ENCODE peak calls at places on chromosomes 16 and 17, in six cellular contexts. W, N, M, L, P and K are unnamed samples.

GRCh38 chr17:2111691-2112090 is 56.8 kb downstream of the HIC1 start:
- DNase-seq in N (peak), L (no peak), M (no peak), W (no peak), P (peak), K (no peak)

GRCh38 chr17:50027639-50028206 is 28.2 kb upstream of the ITGA3 start:
- DNase-seq in M (peak), W (peak), L (peak), N (no peak), P (peak), K (peak)

GRCh38 chr17:57356722-57357391 is 100.5 kb downstream of the MSI2 start:
- DNase-seq in N (no peak), P (peak), M (no peak), L (peak), W (no peak), K (no peak)

GRCh38 chr17:50781167-50781566 is 13.8 kb upstream of the ANKRD40CL start:
- DNase-seq in M (no peak), L (no peak), W (no peak), P (no peak), N (no peak), K (no peak)

GRCh38 chr16:81778861-81779539 is at the start of gene PLCG2:
- DNase-seq in W (peak), M (peak), P (peak), N (peak), L (peak), K (peak)

GRCh38 chr17:34370997-34371395 is 8.0 kb upstream of the CCL1 start:
- DNase-seq in L (no peak), M (no peak), W (no peak), N (peak), P (no peak), K (peak)

GRCh38 chr17:9298135-9298534 is 276.8 kb downstream of the NTN1 start:
- DNase-seq in N (no peak), M (no peak), L (peak), P (no peak), W (no peak), K (no peak)

GRCh38 chr17:48259710-48260291 is 152.2 kb downstream of the SNX11 start:
- DNase-seq in M (peak), W (no peak), N (no peak), P (no peak), L (no peak), K (peak)

GRCh38 chr16:70252355-70252988 is 732 bp upstream of the EXOSC6 start:
- DNase-seq in W (no peak), N (no peak), P (no peak), M (no peak), L (no peak), K (peak)

GRCh38 chr17:8004899-8005298 is 2.5 kb downstream of the GUCY2D start:
- DNase-seq in P (no peak), L (no peak), M (no peak), W (no peak), N (no peak), K (no peak)

GRCh38 chr17:28188841-28189263 is 130.1 kb upstream of the TMEM97 start:
- DNase-seq in N (no peak), M (no peak), L (no peak), W (no peak), P (no peak), K (no peak)

GRCh38 chr17:14201595-14201994 is 35.1 kb downstream of the CDRT15 start:
- DNase-seq in L (peak), W (no peak), N (no peak), M (no peak), P (no peak), K (no peak)

GRCh38 chr16:20918486-20919239 is 18.1 kb downstream of the LYRM1 start:
- DNase-seq in M (peak), N (no peak), W (peak), L (no peak), P (no peak), K (no peak)

GRCh38 chr16:87229230-87230192 is 87.7 kb downstream of the C16orf95 start:
- DNase-seq in N (no peak), P (no peak), M (no peak), L (no peak), W (no peak), K (no peak)

GRCh38 chr17:61174310-61174709 is 225.3 kb upstream of the TBX2 start:
- DNase-seq in M (no peak), N (no peak), L (no peak), W (no peak), P (no peak), K (no peak)

GRCh38 chr16:26987631-26988030 is 79.1 kb upstream of the C16orf82 start:
- DNase-seq in N (no peak), L (peak), P (no peak), W (no peak), M (no peak), K (no peak)

GRCh38 chr16:50474138-50474537 is 74.1 kb upstream of the NKD1 start:
- DNase-seq in M (no peak), P (no peak), N (no peak), L (no peak), W (no peak), K (no peak)

GRCh38 chr17:82344175-82344907 is 10.8 kb upstream of the SECTM1 start:
- DNase-seq in M (no peak), W (no peak), P (no peak), N (no peak), L (no peak), K (no peak)

GRCh38 chr17:58304735-58305486 is 23.7 kb downstream of the TSPOAP1 start:
- DNase-seq in N (no peak), P (peak), W (no peak), L (no peak), M (no peak), K (no peak)

GRCh38 chr17:77694391-77695363 is 263.8 kb upstream of the TNRC6C start:
- DNase-seq in P (no peak), N (no peak), M (no peak), L (no peak), W (no peak), K (no peak)

GRCh38 chr17:11047228-11047627 is 193.8 kb upstream of the SHISA6 start:
- DNase-seq in W (no peak), P (no peak), N (no peak), M (no peak), L (no peak), K (no peak)

GRCh38 chr16:80062361-80063027 is 462.0 kb upstream of the MAF start:
- DNase-seq in L (no peak), W (no peak), P (no peak), N (no peak), M (no peak), K (no peak)

GRCh38 chr17:68238488-68238887 is 9.4 kb upstream of the AMZ2 start:
- DNase-seq in M (no peak), W (no peak), P (no peak), L (no peak), N (no peak), K (peak)

GRCh38 chr17:78879679-78880186 is 23.3 kb downstream of the CEP295NL start:
- DNase-seq in P (no peak), N (no peak), W (peak), M (peak), L (peak), K (no peak)

GRCh38 chr17:13076905-13077304 is 59.1 kb upstream of the ELAC2 start:
- DNase-seq in P (no peak), L (no peak), M (no peak), N (no peak), W (no peak), K (no peak)

GRCh38 chr17:33967608-33968349 is 287.3 kb upstream of the CCL2 start:
- DNase-seq in M (no peak), L (no peak), W (no peak), P (no peak), N (no peak), K (no peak)

GRCh38 chr17:39531252-39531651 is 70.0 kb downstream of the CDK12 start:
- DNase-seq in P (no peak), W (no peak), M (no peak), L (no peak), N (no peak), K (no peak)

GRCh38 chr17:67026341-67026740 is 18.0 kb upstream of the CACNG1 start:
- DNase-seq in N (no peak), W (no peak), P (no peak), L (no peak), M (no peak), K (no peak)

GRCh38 chr17:63706346-63707102 is 6.6 kb upstream of the LIMD2 start:
- DNase-seq in L (no peak), P (no peak), W (no peak), M (no peak), N (no peak), K (no peak)

GRCh38 chr17:67594115-67594878 is 123.4 kb upstream of the NOL11 start:
- DNase-seq in M (peak), P (no peak), W (no peak), N (no peak), L (no peak), K (peak)

DNA sequence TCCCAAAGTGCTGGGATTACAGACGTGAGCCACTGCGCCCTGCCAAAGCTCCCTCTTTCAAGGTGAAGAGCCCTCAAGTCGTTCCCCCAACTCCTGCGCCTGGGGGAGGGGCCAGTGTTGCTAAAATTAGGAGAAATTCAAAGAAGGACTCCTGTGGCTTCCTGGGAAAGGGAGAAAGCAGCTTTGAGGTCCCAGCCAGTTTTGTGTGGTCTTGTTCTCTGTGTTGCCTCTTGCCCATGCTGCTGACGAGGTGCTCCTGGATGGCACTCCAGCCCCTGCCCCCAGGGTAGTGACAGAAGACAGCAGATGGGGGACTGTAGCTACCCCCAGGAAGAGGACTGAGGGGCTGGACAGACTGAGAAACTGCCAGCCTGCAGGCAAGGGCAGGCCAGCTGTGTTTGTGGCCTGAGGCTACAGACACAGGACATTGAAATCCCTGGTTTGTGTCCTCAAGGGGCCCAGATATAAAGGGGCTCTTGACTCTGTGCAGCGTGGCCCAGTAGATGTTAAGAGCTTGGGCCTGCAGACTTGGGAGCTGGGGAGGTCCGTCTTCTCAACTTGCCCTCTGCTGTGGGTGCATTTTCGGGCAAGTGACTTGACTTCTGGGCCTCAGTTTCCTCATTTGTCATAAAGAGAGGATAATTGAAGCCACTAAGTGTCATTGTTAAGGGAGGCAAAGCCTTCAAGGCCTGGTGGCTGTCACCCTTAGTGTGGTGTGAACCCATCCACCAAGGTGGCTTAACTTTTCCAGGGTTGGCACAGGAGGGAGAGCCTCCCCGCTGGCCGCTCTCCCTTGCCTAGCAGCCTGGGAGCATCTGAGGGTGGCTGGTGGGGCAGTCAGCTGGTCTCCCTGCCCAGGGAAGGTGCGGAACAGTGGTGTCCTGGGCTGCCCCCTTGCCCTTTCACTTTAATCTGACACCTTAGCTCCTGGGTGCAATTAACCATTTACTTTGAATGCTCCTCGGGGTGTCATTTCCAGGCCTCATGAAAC is 4.1 kb downstream of the UBALD2 start:
- DNase-seq in L (no peak), N (no peak), W (no peak), M (no peak), P (no peak), K (no peak)
- TF ChIP-seq POLR2A in L (no peak), N (no peak), W (no peak), M (no peak), P (no peak), K (no peak)

DNA sequence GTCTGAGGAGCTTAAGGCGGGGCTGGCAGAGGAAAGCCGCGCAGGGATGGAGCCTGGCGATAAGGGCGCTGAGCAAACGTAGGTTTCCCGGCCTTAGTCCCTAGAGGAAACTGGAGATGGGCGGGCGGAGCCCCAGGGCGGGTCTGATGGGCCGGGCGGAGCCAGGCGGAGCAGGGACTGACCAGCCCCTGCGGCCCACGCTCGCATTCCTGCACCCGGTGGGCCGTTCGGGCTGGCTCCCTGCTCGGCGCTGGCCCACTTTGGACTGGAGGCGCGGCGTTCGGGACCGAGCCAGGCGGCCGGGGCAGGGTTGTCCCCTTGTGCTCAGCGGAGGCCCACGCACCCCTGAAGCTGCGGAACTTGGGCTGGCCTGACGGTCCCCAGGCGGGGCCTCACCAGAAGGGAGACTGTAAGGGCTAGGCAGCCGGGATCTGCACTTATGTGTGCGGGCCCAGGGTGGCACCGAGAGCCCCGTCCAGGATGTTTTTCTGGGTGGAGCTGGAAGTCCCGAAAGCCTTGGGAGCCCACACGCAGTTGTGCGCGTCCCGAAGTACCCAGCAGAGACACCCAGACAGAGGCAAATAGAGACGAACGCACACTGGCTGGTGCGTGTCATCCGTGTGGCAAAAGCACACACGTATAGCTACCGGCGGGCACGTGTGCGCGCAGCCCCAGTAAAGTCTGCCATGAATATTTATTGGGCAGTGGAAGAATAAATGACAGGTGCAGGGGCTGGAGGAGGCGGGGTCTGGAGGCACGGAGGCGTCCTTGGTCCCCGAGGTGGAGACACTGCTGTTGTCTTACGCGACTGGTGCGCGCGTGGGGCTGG is 1.4 kb downstream of the PYDC1 start:
- DNase-seq in L (peak), W (peak), M (peak), N (peak), P (peak), K (peak)
- TF ChIP-seq POLR2A in L (no peak), W (no peak), M (peak), N (no peak), P (no peak), K (no peak)

DNA sequence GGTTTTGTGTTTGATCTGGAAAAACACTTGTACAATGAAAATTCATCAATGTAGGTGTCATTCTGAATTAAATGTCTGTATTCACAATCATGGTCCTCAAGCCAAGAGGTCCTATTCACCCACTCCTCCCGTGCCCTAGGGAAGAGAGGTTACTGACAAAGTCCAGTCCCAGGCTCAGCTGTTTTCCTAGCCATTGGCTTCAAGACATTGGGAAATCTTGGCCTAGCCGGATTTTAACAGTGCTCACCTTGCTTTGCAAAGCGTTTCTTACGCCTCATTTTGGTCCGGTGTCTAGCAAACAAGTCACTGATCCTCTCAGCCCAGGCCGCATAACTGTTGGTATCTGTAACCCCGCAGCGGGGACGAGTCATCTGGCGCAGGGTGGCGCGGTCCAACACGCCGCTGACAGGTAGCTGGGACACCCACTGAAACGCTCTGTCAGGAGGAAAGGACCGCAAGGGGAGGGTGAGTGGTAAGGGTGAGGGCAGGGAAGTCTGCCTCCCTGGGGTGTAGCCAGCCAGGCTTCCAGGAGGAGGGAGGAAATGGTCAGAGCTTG is 16.7 kb downstream of the MMP28 start:
- DNase-seq in N (no peak), P (no peak), M (no peak), L (no peak), W (no peak), K (no peak)
- TF ChIP-seq POLR2A in N (no peak), P (no peak), M (no peak), L (no peak), W (no peak), K (no peak)

GRCh38 chr16:30997887-30998711 is 12.3 kb downstream of the STX1B start:
- DNase-seq in M (no peak), L (no peak), N (no peak), W (peak), P (no peak), K (no peak)

GRCh38 chr16:30998852-30999761 is 11.3 kb downstream of the STX1B start:
- DNase-seq in M (no peak), W (no peak), N (no peak), P (no peak), L (no peak), K (peak)

GRCh38 chr16:30996324-30996999 is 11.5 kb downstream of the HSD3B7 start:
- DNase-seq in M (no peak), P (no peak), W (peak), N (no peak), L (peak), K (no peak)

GRCh38 chr16:30995927-30996323 is 10.9 kb downstream of the HSD3B7 start:
- DNase-seq in P (no peak), N (no peak), L (no peak), W (no peak), M (no peak), K (no peak)

DNA sequence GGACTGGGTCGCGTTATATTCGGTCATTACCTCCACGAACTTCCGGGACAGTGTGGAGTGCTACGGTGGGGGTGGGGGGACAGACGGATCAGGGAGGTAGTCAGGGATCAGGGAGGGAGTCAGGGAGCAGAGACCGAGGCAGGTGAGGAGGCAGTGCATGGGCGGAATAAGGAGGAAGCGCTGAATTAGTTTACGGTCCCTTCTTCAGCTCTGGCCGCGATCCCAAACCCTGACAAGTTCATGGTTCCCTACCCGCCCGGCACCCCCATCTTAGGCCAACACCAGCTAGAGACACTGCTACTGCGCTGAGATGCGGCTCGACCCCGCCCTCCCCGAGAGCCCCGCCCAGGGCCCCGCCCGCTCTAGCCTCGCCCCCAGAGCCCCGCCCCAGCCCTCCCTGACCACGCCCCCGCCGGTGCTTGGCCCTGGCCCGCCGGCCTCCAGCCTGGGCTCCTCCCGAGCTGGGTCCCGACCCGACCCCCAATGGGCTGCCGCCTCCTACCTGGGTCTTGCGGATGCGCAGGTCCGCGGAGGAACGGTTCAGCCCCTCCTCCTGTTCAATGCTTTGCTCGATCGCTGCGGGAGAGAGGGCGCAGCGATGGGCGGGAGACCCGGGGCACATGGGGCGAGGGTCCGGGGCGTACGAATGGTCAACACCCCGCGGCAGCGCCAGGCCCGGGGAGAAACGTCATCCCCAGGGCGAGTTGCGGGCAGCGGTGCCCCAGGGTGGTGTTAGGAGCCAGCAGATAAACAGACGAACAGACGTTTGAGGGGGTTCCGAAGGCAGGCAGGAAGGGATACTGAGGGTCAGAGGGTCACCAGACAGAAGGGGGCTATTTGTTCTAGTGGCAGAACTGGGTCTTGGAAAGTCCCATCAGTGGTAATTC is 12.2 kb downstream of the HSD3B7 start:
- DNase-seq in M (peak), W (peak), L (peak), P (peak), N (peak), K (peak)
- TF ChIP-seq POLR2A in M (peak), W (peak), L (peak), P (no peak), N (no peak), K (peak)

GRCh38 chr17:29591737-29592624 is 951 bp upstream of the ANKRD13B start:
- DNase-seq in M (peak), W (peak), L (peak), N (peak), P (peak), K (peak)
- TF ChIP-seq POLR2A in M (peak), W (peak), L (no peak), N (peak), P (no peak), K (no peak)